ENCODE peak calls at places on chromosome 13, in six cellular contexts. T is K562, O is GM23338, M is H1, B is WTC11, N is HepG2. I is an unnamed sample.

GRCh38 chr13:48563611-48564010 is 30.7 kb upstream of the RCBTB2 start:
- DNase-seq in T (no peak), M (no peak), B (no peak), O (no peak), N (no peak), I (no peak)

GRCh38 chr13:110554227-110554836 is 7.2 kb downstream of the RAB20 start:
- DNase-seq in T (no peak), N (no peak), M (no peak), O (no peak), B (no peak), I (no peak)

GRCh38 chr13:32829676-32830091 is 186.5 kb upstream of the KL start:
- DNase-seq in T (no peak), O (no peak), N (no peak), M (peak; percentile 19), B (no peak), I (no peak)

GRCh38 chr13:49585220-49586157 is at the start of gene RCBTB1:
- DNase-seq in B (peak; percentile 65), N (peak; percentile 52), O (peak; percentile 86), T (peak; percentile 85), M (no peak), I (no peak)

GRCh38 chr13:71867101-71867814 is at the start of gene DACH1:
- DNase-seq in N (peak; percentile 7), B (peak; percentile 29), M (no peak), O (peak; percentile 68), T (no peak), I (no peak)

GRCh38 chr13:69331245-69331644 is 776.4 kb upstream of the ATXN8OS start:
- DNase-seq in T (peak; percentile 27), B (no peak), O (no peak), M (no peak), N (no peak), I (no peak)

GRCh38 chr13:105573134-105573533 is 962.3 kb downstream of the EFNB2 start:
- DNase-seq in B (no peak), O (no peak), T (no peak), M (no peak), N (no peak), I (no peak)

GRCh38 chr13:27005976-27006518 is 165.6 kb downstream of the USP12 start:
- DNase-seq in T (no peak), N (no peak), B (no peak), O (no peak), M (no peak), I (no peak)

GRCh38 chr13:113305208-113305607 is 8.2 kb downstream of the LAMP1 start:
- DNase-seq in T (no peak), O (no peak), N (no peak), B (no peak), M (no peak), I (no peak)

GRCh38 chr13:43872181-43872580 is 7.4 kb downstream of the CCDC122 start:
- DNase-seq in M (no peak), O (peak; percentile 2), T (no peak), N (no peak), B (no peak), I (no peak)

GRCh38 chr13:110281736-110282135 is 25.2 kb downstream of the COL4A1 start:
- DNase-seq in N (no peak), B (no peak), T (no peak), O (no peak), M (no peak), I (no peak)

GRCh38 chr13:96898855-96899254 is 95.4 kb downstream of the OXGR1 start:
- DNase-seq in M (no peak), N (no peak), B (no peak), O (peak; percentile 64), T (no peak), I (no peak)

GRCh38 chr13:112720251-112720650 is 30.4 kb downstream of the ATP11A start:
- DNase-seq in N (no peak), T (no peak), B (no peak), M (no peak), O (no peak), I (no peak)

GRCh38 chr13:21076265-21076653 is 14.9 kb upstream of the LATS2 start:
- DNase-seq in N (no peak), M (no peak), O (peak; percentile 53), B (peak; percentile 38), T (no peak), I (no peak)
- TF ChIP-seq CREB1 in N (no peak), M (no peak), O (no peak), B (no peak), T (no peak), I (no peak)

GRCh38 chr13:30796132-30796832 is 60.9 kb downstream of the ALOX5AP start:
- DNase-seq in T (no peak), O (no peak), N (no peak), B (no peak), M (no peak), I (peak; percentile 45)
- TF ChIP-seq CREB1 in T (no peak), O (no peak), N (no peak), B (no peak), M (no peak), I (no peak)

GRCh38 chr13:73450583-73450982 is 391.8 kb downstream of the KLF5 start:
- DNase-seq in N (no peak), T (no peak), B (no peak), O (no peak), M (no peak), I (no peak)
- TF ChIP-seq CREB1 in N (no peak), T (no peak), B (no peak), O (no peak), M (no peak), I (no peak)

DNA sequence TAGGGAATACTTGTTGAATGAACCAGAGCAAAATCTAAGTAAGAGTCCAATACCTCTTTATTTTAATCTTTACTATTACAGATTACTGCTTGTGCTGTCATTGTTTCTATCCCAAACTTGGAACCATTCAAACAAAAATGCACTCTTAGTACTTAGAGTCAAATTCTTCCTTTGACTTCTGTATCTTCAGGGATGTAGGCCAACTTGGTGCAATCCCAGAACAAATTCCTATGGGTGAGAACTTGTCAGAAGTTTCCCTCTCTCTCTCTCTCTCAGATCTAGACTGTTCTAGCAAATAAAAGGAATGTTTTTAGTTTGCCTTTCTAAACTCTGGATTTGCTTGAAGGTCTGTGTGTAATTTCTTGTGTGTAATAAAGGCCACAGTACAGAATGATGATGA is 329.0 kb upstream of the TMTC4 start:
- DNase-seq in O (no peak), N (no peak), T (no peak), M (no peak), B (no peak), I (no peak)
- TF ChIP-seq CREB1 in O (no peak), N (no peak), T (no peak), M (no peak), B (no peak), I (no peak)

DNA sequence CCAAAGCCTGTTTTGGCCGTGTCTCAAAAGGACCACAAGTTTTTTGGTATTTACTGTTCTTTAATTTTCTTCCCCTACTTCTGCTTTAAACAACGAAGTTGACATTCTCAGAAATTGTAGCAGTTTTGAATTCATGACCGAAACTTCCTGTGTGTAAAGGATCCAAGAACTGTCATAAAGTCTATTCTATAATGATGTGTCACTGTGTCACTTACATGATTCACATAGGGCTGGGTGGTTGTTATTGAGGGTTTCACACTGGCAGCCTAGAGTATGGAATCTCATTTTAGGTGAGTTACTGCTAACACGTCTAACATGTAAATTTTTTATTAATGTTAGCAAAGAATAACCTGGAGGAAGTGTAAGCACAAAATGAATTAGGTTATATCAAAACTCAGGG is 741.0 kb upstream of the KLHL1 start:
- DNase-seq in B (no peak), M (no peak), N (no peak), O (no peak), T (no peak), I (no peak)
- TF ChIP-seq CREB1 in B (no peak), M (no peak), N (no peak), O (no peak), T (no peak), I (no peak)

I was measured in GM12878.